ENCODE peak calls at places on chromosomes 4 and X, in five cellular contexts. G is CD8-positive, alpha-beta memory T cell; C is WERI-Rb-1; U is kidney; V is esophagus squamous epithelium. I is an unnamed sample. For H3K36me3, the result is how much of the 10 kb centered on the place peaks cover.

GRCh38 chrX:107718156-107718621 is 57.4 kb downstream of the TSC22D3 start:
- DNase-seq in G (peak), C (peak), U (no peak), V (no peak), I (peak)

GRCh38 chrX:106901781-106902219 is 1.3 kb downstream of the RIPPLY1 start:
- DNase-seq in G (no peak), C (no peak), U (no peak), V (no peak), I (no peak)

GRCh38 chrX:129652565-129653169 is 2.1 kb downstream of the APLN start:
- DNase-seq in G (no peak), C (no peak), U (no peak), V (no peak), I (no peak)

GRCh38 chrX:4570141-4570540 is 856.7 kb upstream of the PRKX start:
- DNase-seq in G (no peak), C (no peak), U (no peak), V (no peak), I (no peak)

GRCh38 chr4:181312066-181312465 is 931.1 kb upstream of the TENM3 start:
- DNase-seq in G (no peak), C (no peak), U (no peak), V (no peak), I (no peak)

GRCh38 chr4:158801066-158801465 is 32.2 kb downstream of the FNIP2 start:
- DNase-seq in G (no peak), C (no peak), U (no peak), V (no peak), I (no peak)

GRCh38 chr4:184344899-184345572 is 127.4 kb upstream of the ENPP6 start:
- DNase-seq in G (no peak), C (no peak), U (no peak), V (no peak), I (no peak)

GRCh38 chr4:180057891-180058643 is 2185.1 kb upstream of the TENM3 start:
- DNase-seq in G (no peak), C (peak), U (peak), V (no peak), I (peak)

GRCh38 chr4:128623508-128624215 is 185.8 kb upstream of the JADE1 start:
- DNase-seq in G (no peak), C (no peak), U (no peak), V (no peak), I (no peak)

GRCh38 chrX:139932901-139933796 is at the start of gene ATP11C:
- DNase-seq in G (peak), C (peak), U (peak), V (peak), I (peak)

GRCh38 chrX:72272868-72273267 is 4.2 kb downstream of the RPS4X start:
- DNase-seq in G (no peak), C (no peak), U (no peak), V (no peak), I (no peak)
- H3K36me3 ChIP-seq in G (under half), C (half or more), U (under half), V (under half), I (half or more)

GRCh38 chr4:1973218-1973617 is 35.6 kb downstream of the NELFA start:
- DNase-seq in G (no peak), C (no peak), U (no peak), V (no peak), I (no peak)
- H3K36me3 ChIP-seq in G (under half), C (half or more), U (under half), V (under half), I (half or more)

GRCh38 chr4:142077048-142077447 is 440.7 kb downstream of the IL15 start:
- DNase-seq in G (no peak), C (no peak), U (no peak), V (no peak), I (no peak)
- H3K36me3 ChIP-seq in G (under half), C (under half), U (under half), V (under half), I (under half)

GRCh38 chr4:77877771-77878170 is 15.1 kb downstream of the MRPL1 start:
- DNase-seq in G (no peak), C (no peak), U (no peak), V (no peak), I (no peak)
- H3K36me3 ChIP-seq in G (under half), C (under half), U (under half), V (under half), I (under half)

GRCh38 chr4:2888826-2889225 is 45.2 kb downstream of the ADD1 start:
- DNase-seq in G (no peak), C (no peak), U (no peak), V (no peak), I (no peak)

GRCh38 chr4:2886622-2887021 is 43.0 kb downstream of the ADD1 start:
- DNase-seq in G (no peak), C (peak), U (no peak), V (no peak), I (no peak)

GRCh38 chr4:2887343-2887742 is 43.7 kb downstream of the ADD1 start:
- DNase-seq in G (no peak), C (peak), U (peak), V (no peak), I (no peak)

GRCh38 chr4:2882341-2882740 is 38.7 kb downstream of the ADD1 start:
- DNase-seq in G (no peak), C (no peak), U (no peak), V (no peak), I (peak)

DNA sequence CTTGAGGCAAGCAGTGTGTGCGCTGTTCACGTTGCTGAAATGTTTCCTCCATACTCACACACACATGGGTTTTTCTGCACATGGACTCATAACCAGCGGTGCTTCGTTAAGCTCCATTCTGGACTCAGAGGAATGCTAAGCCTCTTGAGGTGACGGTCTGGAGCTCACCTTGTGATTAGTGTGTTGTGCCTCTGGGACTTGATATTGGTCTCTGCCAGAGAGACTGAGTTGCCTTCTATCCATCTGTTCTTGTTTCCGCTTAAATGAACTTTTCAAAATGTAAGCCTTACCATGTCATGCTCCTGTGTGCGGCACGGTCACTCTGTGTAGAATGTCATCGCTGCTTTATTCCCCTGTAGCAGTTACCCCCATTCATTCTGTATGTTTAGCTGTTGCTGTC is 42.5 kb downstream of the ADD1 start:
- DNase-seq in G (no peak), C (peak), U (no peak), V (no peak), I (no peak)
- H3K36me3 ChIP-seq in G (under half), C (half or more), U (under half), V (under half), I (under half)

DNA sequence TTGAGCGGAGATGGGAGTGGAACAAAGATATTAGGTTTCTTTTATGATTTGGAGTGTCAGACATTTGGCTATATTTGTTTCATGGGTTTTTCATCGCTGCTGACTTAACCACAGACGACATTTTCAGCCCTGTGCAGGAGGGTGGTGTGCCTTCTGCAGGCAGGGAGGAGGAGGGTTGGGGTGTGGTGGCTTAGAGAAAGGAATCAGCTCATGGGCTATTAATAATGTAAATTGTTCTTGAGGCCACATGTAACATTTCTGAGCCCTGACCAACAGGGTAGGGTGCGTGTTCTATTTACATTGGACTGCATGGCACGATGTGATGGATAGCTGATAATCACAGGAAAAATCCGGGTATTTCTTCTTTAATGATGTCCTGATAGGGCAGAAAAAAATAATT is 67.6 kb downstream of the POLA1 start:
- DNase-seq in G (no peak), C (no peak), U (no peak), V (no peak), I (no peak)
- H3K36me3 ChIP-seq in G (under half), C (under half), U (under half), V (under half), I (under half)

GRCh38 chrX:54812306-54812705 is 4.8 kb downstream of the MAGED2 start:
- DNase-seq in G (no peak), C (no peak), U (no peak), V (no peak), I (no peak)

GRCh38 chrX:54808605-54809483 is 1.3 kb downstream of the MAGED2 start:
- DNase-seq in G (peak), C (peak), U (peak), V (peak), I (peak)

GRCh38 chrX:54810532-54810931 is 3.0 kb downstream of the MAGED2 start:
- DNase-seq in G (no peak), C (no peak), U (no peak), V (no peak), I (no peak)

GRCh38 chrX:54808109-54808604 is 612 bp downstream of the MAGED2 start:
- DNase-seq in G (peak), C (peak), U (peak), V (no peak), I (peak)

GRCh38 chrX:54811301-54811885 is 3.8 kb downstream of the MAGED2 start:
- DNase-seq in G (no peak), C (no peak), U (no peak), V (no peak), I (no peak)
- H3K36me3 ChIP-seq in G (under half), C (under half), U (under half), V (under half), I (half or more)